ENCODE peak calls at places on chromosomes 4 and X, in five cellular contexts. Y is bronchial epithelial cell, E is heart left ventricle, Q is foreskin fibroblast, L is testis. C is an unnamed sample.

GRCh38 chrX:103155201-103155600 is 59.7 kb upstream of the BEX4 start:
- DNase-seq in Y (peak; percentile 26), E (no peak), Q (peak; percentile 20), L (no peak), C (peak; percentile 27)

GRCh38 chr4:10521386-10521785 is 64.2 kb upstream of the ZNF518B start:
- DNase-seq in Y (no peak), E (no peak), Q (no peak), L (no peak), C (no peak)

GRCh38 chrX:18668468-18668867 is 3.4 kb downstream of the RS1 start:
- DNase-seq in Y (no peak), E (no peak), Q (no peak), L (no peak), C (no peak)

GRCh38 chrX:68763481-68763880 is 65.3 kb upstream of the EFNB1 start:
- DNase-seq in Y (no peak), E (no peak), Q (no peak), L (no peak), C (no peak)

GRCh38 chr4:122662701-122663100 is 41.8 kb upstream of the IL21 start:
- DNase-seq in Y (no peak), E (no peak), Q (no peak), L (no peak), C (no peak)

GRCh38 chr4:152935138-152935537 is 985 bp upstream of the FHDC1 start:
- DNase-seq in Y (peak; percentile 46), E (no peak), Q (no peak), L (no peak), C (no peak)

GRCh38 chr4:66704243-66704642 is 841.1 kb downstream of the CENPC start:
- DNase-seq in Y (peak; percentile 29), E (no peak), Q (no peak), L (no peak), C (no peak)

GRCh38 chr4:18942874-18943273 is 921.3 kb upstream of the LCORL start:
- DNase-seq in Y (no peak), E (no peak), Q (no peak), L (no peak), C (no peak)

GRCh38 chrX:21658746-21659145 is 616 bp upstream of the KLHL34 start:
- DNase-seq in Y (no peak), E (peak; percentile 11), Q (no peak), L (no peak), C (no peak)

GRCh38 chrX:2446815-2447214 is 54.0 kb downstream of the DHRSX start:
- DNase-seq in Y (no peak), E (no peak), Q (no peak), L (peak; percentile 60), C (no peak)

GRCh38 chr4:8238061-8238511 is 31.5 kb upstream of the HTRA3 start:
- DNase-seq in Y (no peak), E (no peak), Q (no peak), L (no peak), C (no peak)

GRCh38 chr4:153418581-153418980 is 47.6 kb upstream of the TMEM131L start:
- DNase-seq in Y (no peak), E (no peak), Q (peak; percentile 57), L (no peak), C (peak; percentile 73)

GRCh38 chr4:156420557-156420956 is 466.9 kb upstream of the CTSO start:
- DNase-seq in Y (no peak), E (no peak), Q (no peak), L (peak; percentile 37), C (peak; percentile 48)

GRCh38 chr4:15488658-15489470 is 19.2 kb downstream of the CC2D2A start:
- DNase-seq in Y (no peak), E (no peak), Q (peak; percentile 81), L (no peak), C (peak; percentile 72)

GRCh38 chrX:56963377-56963776 is 32.0 kb downstream of the SPIN3 start:
- DNase-seq in Y (no peak), E (no peak), Q (no peak), L (no peak), C (no peak)

GRCh38 chr4:108168672-108169562 is at the start of gene LEF1:
- DNase-seq in Y (no peak), E (peak; percentile 16), Q (peak; percentile 31), L (peak; percentile 40), C (peak; percentile 9)

GRCh38 chr4:74632634-74633033 is 161.7 kb downstream of the BTC start:
- DNase-seq in Y (peak; percentile 100), E (peak; percentile 11), Q (peak; percentile 92), L (peak; percentile 17), C (peak; percentile 55)

GRCh38 chr4:28774344-28774743 is 1913.7 kb downstream of the STIM2 start:
- DNase-seq in Y (no peak), E (no peak), Q (no peak), L (no peak), C (no peak)

GRCh38 chrX:152850465-152850864 is 19.6 kb downstream of the NSDHL start:
- DNase-seq in Y (no peak), E (no peak), Q (no peak), L (no peak), C (no peak)

DNA sequence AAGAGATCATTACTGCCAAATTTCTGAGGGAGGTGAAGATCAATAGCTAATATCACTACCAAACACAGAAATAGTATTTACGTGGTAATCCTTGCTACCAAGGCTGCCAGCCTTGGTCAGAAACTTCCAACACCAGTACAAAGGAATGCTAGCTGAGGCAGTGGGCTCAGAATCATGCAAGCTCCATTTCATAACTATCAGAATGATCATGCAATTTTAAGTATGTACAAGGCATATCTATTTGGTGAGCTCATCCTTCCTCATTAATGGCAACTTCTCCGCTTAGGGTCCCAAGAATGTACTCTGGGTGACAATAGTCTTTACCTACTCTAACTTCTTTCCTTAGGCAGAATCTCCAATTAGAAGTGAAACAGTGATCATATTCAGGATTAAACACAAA is 135.0 kb downstream of the GPC3 start:
- DNase-seq in Y (no peak), E (no peak), Q (no peak), L (no peak), C (no peak)
- TF ChIP-seq CTCF in Y (no peak), E (no peak), Q (no peak), L (no peak), C (no peak)

DNA sequence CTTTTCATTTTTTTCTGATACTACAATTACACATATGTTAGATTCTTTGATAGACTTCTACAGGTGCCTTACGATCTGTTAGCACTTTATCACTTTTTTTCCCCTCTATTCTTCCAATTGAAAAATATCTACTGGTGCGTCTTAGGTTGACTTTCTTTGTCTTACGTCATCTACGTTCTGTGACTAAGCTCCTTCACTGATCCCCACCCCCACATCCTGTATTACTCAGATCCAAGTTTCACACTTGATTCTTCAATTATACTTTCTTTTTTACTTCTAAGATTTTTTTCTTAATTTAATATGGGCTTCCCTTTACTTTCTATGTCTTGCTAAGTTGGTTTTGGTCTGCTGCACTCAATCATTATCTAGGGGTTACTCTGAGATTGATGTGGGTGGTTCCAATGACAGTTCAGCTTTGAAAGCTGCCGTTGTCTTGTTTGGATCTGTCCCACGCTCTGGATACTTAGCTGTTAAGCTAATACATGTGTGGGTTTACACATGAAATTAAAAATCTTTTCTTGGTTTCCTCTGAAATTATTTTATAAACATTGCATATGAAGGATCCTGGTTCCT is 1321.1 kb downstream of the RAPGEF2 start:
- DNase-seq in Y (peak; percentile 77), E (no peak), Q (no peak), L (no peak), C (no peak)
- H3K4me3 ChIP-seq in Y (peak overlapping the region; percentile 14), E (no peak overlapping the region), Q (no peak overlapping the region), L (no peak overlapping the region), C (no peak overlapping the region)

DNA sequence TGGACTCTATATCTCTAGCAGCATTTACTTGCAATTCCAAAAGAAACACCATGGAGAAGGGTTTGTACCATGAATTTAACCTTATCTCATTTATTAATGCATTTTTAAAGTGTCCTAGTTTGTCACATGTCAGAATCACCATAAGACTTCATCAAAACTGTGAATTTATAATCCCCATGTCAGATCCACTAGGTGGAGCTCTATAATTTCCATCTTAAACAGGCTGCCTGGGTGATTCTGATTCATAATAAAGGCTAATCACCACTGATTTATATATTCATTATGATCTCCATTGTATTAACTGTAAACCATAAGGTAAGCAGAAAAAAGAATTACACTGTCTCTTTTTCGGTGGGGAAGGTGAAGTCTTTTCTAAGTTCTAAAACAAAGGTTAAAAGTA is 4.0 kb downstream of the TCEAL2 start:
- DNase-seq in Y (peak; percentile 20), E (no peak), Q (no peak), L (no peak), C (peak; percentile 1)
- TF ChIP-seq CTCF in Y (no peak), E (peak; percentile 17), Q (no peak), L (no peak), C (peak; percentile 35)

DNA sequence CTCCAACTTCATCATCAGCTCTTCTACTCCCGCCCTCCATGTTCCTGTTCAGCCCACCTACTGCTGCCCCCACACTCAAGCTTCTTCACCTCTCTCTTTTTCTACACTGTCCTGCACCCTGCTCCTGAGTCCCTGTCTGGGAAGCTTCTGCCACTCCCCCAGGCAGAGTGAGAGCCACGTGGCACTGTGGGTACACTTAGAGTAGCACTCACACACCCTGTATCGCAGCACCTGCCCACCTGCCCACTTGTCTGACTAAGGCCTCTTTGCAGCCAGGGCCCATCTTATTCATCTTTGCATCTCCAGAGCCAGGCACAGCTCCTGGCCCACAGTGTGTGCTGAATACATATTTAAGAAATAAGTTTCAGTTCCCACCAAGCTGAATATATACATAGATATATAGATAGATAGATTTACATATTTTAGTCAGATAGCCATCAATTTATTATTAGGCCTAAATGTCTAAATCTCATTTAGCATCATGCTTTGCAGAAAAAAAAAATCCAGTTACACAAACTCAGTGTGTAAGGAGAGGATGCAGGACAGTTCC is 24.9 kb downstream of the CCDC149 start:
- DNase-seq in Y (no peak), E (no peak), Q (no peak), L (no peak), C (no peak)
- H3K4me3 ChIP-seq in Y (no peak overlapping the region), E (no peak overlapping the region), Q (no peak overlapping the region), L (no peak overlapping the region), C (no peak overlapping the region)

GRCh38 chr4:7191546-7192251 is 639 bp upstream of the SORCS2 start:
- DNase-seq in Y (no peak), E (no peak), Q (no peak), L (no peak), C (no peak)

GRCh38 chr4:7193040-7193958 is 961 bp downstream of the SORCS2 start:
- DNase-seq in Y (no peak), E (no peak), Q (no peak), L (peak; percentile 18), C (no peak)

GRCh38 chr4:7194251-7195137 is 2.2 kb downstream of the SORCS2 start:
- DNase-seq in Y (no peak), E (no peak), Q (no peak), L (peak; percentile 52), C (peak; percentile 37)

GRCh38 chr4:7190668-7191545 is 1.4 kb upstream of the SORCS2 start:
- DNase-seq in Y (no peak), E (no peak), Q (no peak), L (peak; percentile 65), C (no peak)

DNA sequence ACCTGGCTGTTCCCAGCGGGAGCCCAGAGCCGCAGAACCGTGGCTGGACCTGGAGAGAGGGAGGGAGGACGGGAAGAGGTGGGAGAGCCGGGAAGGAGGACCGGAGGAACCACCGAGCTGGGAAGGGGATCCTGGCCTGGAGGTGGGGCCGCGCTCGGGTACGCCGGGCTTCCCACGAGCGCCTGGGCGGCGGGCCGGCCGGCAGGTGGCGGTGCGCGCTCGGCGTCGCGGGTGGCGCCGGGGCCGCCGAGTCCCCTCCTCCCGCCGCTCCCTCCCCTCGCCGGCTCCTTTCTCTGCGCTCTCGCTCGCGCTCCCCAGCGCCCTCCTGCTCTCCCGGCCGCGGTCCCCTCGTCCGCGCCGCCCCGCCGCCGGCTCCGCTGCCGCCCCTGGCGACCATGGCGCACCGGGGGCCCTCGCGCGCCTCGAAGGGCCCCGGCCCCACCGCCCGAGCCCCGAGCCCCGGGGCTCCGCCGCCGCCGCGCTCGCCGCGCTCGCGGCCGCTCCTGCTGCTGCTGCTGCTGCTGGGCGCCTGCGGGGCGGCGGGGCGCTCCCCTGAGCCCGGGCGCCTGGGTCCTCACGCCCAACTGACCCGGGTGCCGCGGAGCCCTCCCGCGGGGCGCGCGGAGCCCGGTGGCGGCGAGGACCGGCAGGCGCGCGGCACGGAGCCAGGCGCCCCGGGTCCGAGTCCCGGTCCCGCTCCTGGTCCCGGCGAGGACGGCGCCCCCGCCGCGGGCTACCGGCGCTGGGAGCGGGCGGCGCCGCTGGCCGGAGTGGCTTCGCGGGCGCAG is at the start of gene SORCS2:
- DNase-seq in Y (no peak), E (peak; percentile 60), Q (peak; percentile 47), L (peak; percentile 65), C (peak; percentile 44)
- TF ChIP-seq CTCF in Y (peak; percentile 55), E (peak; percentile 63), Q (peak; percentile 25), L (peak; percentile 90), C (peak; percentile 34)